ENCODE peak calls at places on chromosomes 16 and 17, in four cellular contexts. N is osteocyte, C is NCI-H69, W is anterior cingulate cortex. D is an unnamed sample.
A peak's percentile ranks its signal among the peaks of the same experiment; 100 is the strongest.

GRCh38 chr17:39953471-39953888 is 9.3 kb upstream of the GSDMA start:
- DNase-seq in W (no peak), C (no peak), N (no peak), D (no peak)

GRCh38 chr17:77470800-77471733 is 330.3 kb downstream of the SEC14L1 start:
- DNase-seq in N (no peak), W (no peak), C (no peak), D (no peak)

GRCh38 chr17:19494961-19495806 is 38.5 kb upstream of the SLC47A1 start:
- DNase-seq in W (no peak), C (no peak), N (no peak), D (no peak)

GRCh38 chr17:40538019-40538935 is 27.0 kb downstream of the CCR7 start:
- DNase-seq in N (no peak), C (peak; percentile 4), W (peak; percentile 40), D (no peak)

GRCh38 chr16:12158428-12158827 is 181.9 kb downstream of the SNX29 start:
- DNase-seq in W (no peak), N (no peak), C (no peak), D (no peak)

GRCh38 chr17:77697480-77698400 is 260.8 kb upstream of the TNRC6C start:
- DNase-seq in W (no peak), N (peak; percentile 78), C (no peak), D (no peak)

GRCh38 chr17:63833026-63833740 is 5.7 kb upstream of the FTSJ3 start:
- DNase-seq in C (no peak), W (no peak), N (no peak), D (no peak)

GRCh38 chr16:58158137-58158536 is 29.0 kb upstream of the CFAP20 start:
- DNase-seq in N (peak; percentile 68), C (no peak), W (no peak), D (no peak)

GRCh38 chr17:10702574-10702973 is 5.2 kb downstream of the ADPRM start:
- DNase-seq in C (no peak), W (no peak), N (no peak), D (no peak)

GRCh38 chr17:64097196-64097936 is 32.6 kb downstream of the ERN1 start:
- DNase-seq in W (no peak), N (no peak), C (no peak), D (no peak)

GRCh38 chr16:20803192-20803560 is 3.1 kb downstream of the ERI2 start:
- DNase-seq in C (no peak), W (no peak), N (no peak), D (no peak)